ENCODE peak calls at places on chromosomes 13 and 19, in seven cellular contexts. H, L, Q, S, T, K and J are unnamed samples.

GRCh38 chr13:104796581-104796980 is 1730.4 kb upstream of the SLC10A2 start:
- DNase-seq in H (no peak), L (no peak), Q (no peak), S (no peak), T (no peak), K (no peak), J (no peak)

GRCh38 chr19:43738780-43739211 is 16.0 kb downstream of the SMG9 start:
- DNase-seq in H (no peak), L (no peak), Q (no peak), S (no peak), T (no peak), K (no peak), J (no peak)

GRCh38 chr13:33251131-33251629 is 34.4 kb downstream of the STARD13 start:
- DNase-seq in H (no peak), L (no peak), Q (no peak), S (peak), T (no peak), K (peak), J (no peak)

GRCh38 chr13:98254541-98254940 is 77.5 kb upstream of the RNF113B start:
- DNase-seq in H (no peak), L (no peak), Q (no peak), S (no peak), T (no peak), K (no peak), J (no peak)

GRCh38 chr13:24274452-24274971 is 34.9 kb upstream of the C1QTNF9 start:
- DNase-seq in H (peak), L (no peak), Q (no peak), S (peak), T (peak), K (peak), J (no peak)

GRCh38 chr13:64154514-64154913 is 2738.9 kb upstream of the PCDH20 start:
- DNase-seq in H (no peak), L (no peak), Q (no peak), S (no peak), T (no peak), K (no peak), J (no peak)

GRCh38 chr19:55493052-55493649 is 4.9 kb downstream of the SSC5D start:
- DNase-seq in H (no peak), L (no peak), Q (no peak), S (no peak), T (no peak), K (no peak), J (no peak)

GRCh38 chr13:21885714-21886224 is 214.9 kb downstream of the FGF9 start:
- DNase-seq in H (no peak), L (no peak), Q (no peak), S (no peak), T (no peak), K (no peak), J (no peak)

GRCh38 chr19:18167011-18167410 is 6.6 kb upstream of the IFI30 start:
- DNase-seq in H (no peak), L (no peak), Q (no peak), S (no peak), T (no peak), K (no peak), J (no peak)

GRCh38 chr19:29724102-29724641 is 9.1 kb upstream of the C19orf12 start:
- DNase-seq in H (no peak), L (no peak), Q (no peak), S (no peak), T (no peak), K (peak), J (no peak)

GRCh38 chr19:30085394-30085793 is 143.4 kb downstream of the URI1 start:
- DNase-seq in H (no peak), L (no peak), Q (no peak), S (no peak), T (no peak), K (no peak), J (no peak)

GRCh38 chr13:114110091-114110829 is 22.2 kb downstream of the RASA3 start:
- DNase-seq in H (peak), L (no peak), Q (no peak), S (peak), T (peak), K (peak), J (no peak)

GRCh38 chr13:32878172-32878571 is 138.1 kb upstream of the KL start:
- DNase-seq in H (no peak), L (peak), Q (no peak), S (no peak), T (no peak), K (no peak), J (no peak)

GRCh38 chr13:30774214-30774730 is 38.9 kb downstream of the ALOX5AP start:
- DNase-seq in H (no peak), L (no peak), Q (no peak), S (no peak), T (peak), K (no peak), J (no peak)

GRCh38 chr13:35475131-35475959 is 1.1 kb downstream of the MAB21L1 start:
- DNase-seq in H (no peak), L (no peak), Q (peak), S (peak), T (no peak), K (no peak), J (no peak)

GRCh38 chr19:38888876-38889275 is 10.5 kb downstream of the SIRT2 start:
- DNase-seq in H (no peak), L (no peak), Q (no peak), S (no peak), T (no peak), K (no peak), J (no peak)

GRCh38 chr19:45920458-45920857 is 5.9 kb upstream of the NANOS2 start:
- DNase-seq in H (no peak), L (no peak), Q (no peak), S (no peak), T (no peak), K (no peak), J (no peak)

GRCh38 chr13:114283581-114283980 is 2.2 kb downstream of the UPF3A start:
- DNase-seq in H (no peak), L (no peak), Q (no peak), S (no peak), T (no peak), K (no peak), J (no peak)

GRCh38 chr19:31501427-31502195 is 152.4 kb upstream of the TSHZ3 start:
- DNase-seq in H (no peak), L (peak), Q (no peak), S (no peak), T (no peak), K (no peak), J (peak)

GRCh38 chr13:110307697-110308376 is 753 bp downstream of the COL4A2 start:
- DNase-seq in H (no peak), L (no peak), Q (no peak), S (no peak), T (no peak), K (no peak), J (no peak)

GRCh38 chr13:37225414-37226047 is 120.1 kb upstream of the CSNK1A1L start:
- DNase-seq in H (no peak), L (no peak), Q (no peak), S (no peak), T (no peak), K (no peak), J (no peak)

GRCh38 chr19:56748443-56748842 is 76.9 kb upstream of the ZNF835 start:
- DNase-seq in H (no peak), L (no peak), Q (no peak), S (no peak), T (no peak), K (no peak), J (no peak)

GRCh38 chr19:45146251-45146650 is 14.5 kb downstream of the NKPD1 start:
- DNase-seq in H (no peak), L (no peak), Q (no peak), S (peak), T (no peak), K (no peak), J (no peak)

GRCh38 chr13:94455414-94455813 is 24.1 kb downstream of the DCT start:
- DNase-seq in H (no peak), L (no peak), Q (no peak), S (no peak), T (no peak), K (no peak), J (no peak)

GRCh38 chr13:72652681-72653080 is 74.7 kb downstream of the MZT1 start:
- DNase-seq in H (no peak), L (no peak), Q (no peak), S (no peak), T (no peak), K (no peak), J (no peak)

GRCh38 chr19:15418112-15418587 is 638 bp downstream of the AKAP8L start:
- DNase-seq in H (no peak), L (no peak), Q (peak), S (no peak), T (no peak), K (no peak), J (no peak)

GRCh38 chr19:34409189-34410164 is 5.3 kb downstream of the PDCD2L start:
- DNase-seq in H (no peak), L (no peak), Q (no peak), S (no peak), T (no peak), K (no peak), J (no peak)

GRCh38 chr19:14561832-14562351 is 10.0 kb downstream of the NDUFB7 start:
- DNase-seq in H (no peak), L (no peak), Q (no peak), S (peak), T (no peak), K (peak), J (peak)

GRCh38 chr19:7554990-7555864 is 19.7 kb downstream of the PNPLA6 start:
- DNase-seq in H (peak), L (no peak), Q (no peak), S (no peak), T (no peak), K (no peak), J (no peak)

GRCh38 chr19:19750131-19750841 is 17.4 kb upstream of the ZNF14 start:
- DNase-seq in H (no peak), L (peak), Q (no peak), S (no peak), T (no peak), K (no peak), J (no peak)

GRCh38 chr13:30394798-30395191 is 27.5 kb upstream of the UBE2L5 start:
- DNase-seq in H (no peak), L (no peak), Q (no peak), S (peak), T (no peak), K (peak), J (no peak)

GRCh38 chr19:1819211-1819975 is 7.3 kb upstream of the ATP8B3 start:
- DNase-seq in H (no peak), L (no peak), Q (no peak), S (no peak), T (no peak), K (peak), J (no peak)

GRCh38 chr19:9673912-9674668 is 810 bp downstream of the ZNF562 start:
- DNase-seq in H (peak), L (no peak), Q (no peak), S (no peak), T (no peak), K (peak), J (no peak)

GRCh38 chr19:39218230-39219007 is 14.4 kb upstream of the SYCN start:
- DNase-seq in H (no peak), L (no peak), Q (no peak), S (no peak), T (no peak), K (no peak), J (no peak)

GRCh38 chr13:112603641-112604220 is 15.8 kb upstream of the TUBGCP3 start:
- DNase-seq in H (no peak), L (no peak), Q (no peak), S (no peak), T (no peak), K (no peak), J (no peak)

GRCh38 chr19:55087542-55087935 is 11.9 kb downstream of the EPS8L1 start:
- DNase-seq in H (no peak), L (no peak), Q (no peak), S (no peak), T (no peak), K (no peak), J (no peak)

GRCh38 chr13:38914070-38914469 is 76.6 kb downstream of the STOML3 start:
- DNase-seq in H (no peak), L (no peak), Q (no peak), S (no peak), T (no peak), K (no peak), J (no peak)

GRCh38 chr19:38662508-38663155 is 15.2 kb downstream of the ACTN4 start:
- DNase-seq in H (no peak), L (no peak), Q (no peak), S (no peak), T (no peak), K (no peak), J (no peak)